ENCODE peak calls at places on chromosomes 4 and X, in eight cellular contexts. One of them, this sample, is unnamed.

GRCh38 chr4:2930821-2931764 is 32.1 kb downstream of the NOP14 start:
- DNase-seq in AG04450: no peak
- DNase-seq in upper lobe of right lung: peak; percentile 93
- DNase-seq in mammary epithelial cell: no peak
- DNase-seq in H9: peak; percentile 51
- DNase-seq in uterus: peak; percentile 22
- DNase-seq in neuronal stem cell: no peak
- DNase-seq in CD8-positive, alpha-beta memory T cell: no peak
- DNase-seq in this sample: no peak

GRCh38 chr4:181006509-181007290 is 1236.5 kb upstream of the TENM3 start:
- DNase-seq in H9: no peak
- DNase-seq in uterus: no peak
- DNase-seq in neuronal stem cell: no peak
- DNase-seq in upper lobe of right lung: no peak
- DNase-seq in CD8-positive, alpha-beta memory T cell: no peak
- DNase-seq in AG04450: no peak
- DNase-seq in mammary epithelial cell: no peak
- DNase-seq in this sample: no peak

GRCh38 chrX:8971116-8971515 is 62.8 kb downstream of the FAM9B start:
- DNase-seq in H9: no peak
- DNase-seq in uterus: no peak
- DNase-seq in AG04450: peak; percentile 26
- DNase-seq in mammary epithelial cell: peak; percentile 17
- DNase-seq in upper lobe of right lung: no peak
- DNase-seq in CD8-positive, alpha-beta memory T cell: no peak
- DNase-seq in neuronal stem cell: no peak
- DNase-seq in this sample: no peak

GRCh38 chrX:18833071-18833731 is 125.8 kb downstream of the PPEF1 start:
- DNase-seq in AG04450: no peak
- DNase-seq in upper lobe of right lung: no peak
- DNase-seq in mammary epithelial cell: no peak
- DNase-seq in neuronal stem cell: no peak
- DNase-seq in CD8-positive, alpha-beta memory T cell: no peak
- DNase-seq in uterus: peak; percentile 62
- DNase-seq in H9: no peak
- DNase-seq in this sample: no peak

GRCh38 chrX:102957751-102958150 is 20.7 kb downstream of the RAB40AL start:
- DNase-seq in AG04450: no peak
- DNase-seq in upper lobe of right lung: no peak
- DNase-seq in uterus: no peak
- DNase-seq in H9: no peak
- DNase-seq in CD8-positive, alpha-beta memory T cell: no peak
- DNase-seq in neuronal stem cell: no peak
- DNase-seq in mammary epithelial cell: no peak
- DNase-seq in this sample: no peak

GRCh38 chr4:35793045-35793722 is 451.1 kb downstream of the ARAP2 start:
- DNase-seq in AG04450: no peak
- DNase-seq in neuronal stem cell: no peak
- DNase-seq in H9: no peak
- DNase-seq in upper lobe of right lung: no peak
- DNase-seq in CD8-positive, alpha-beta memory T cell: no peak
- DNase-seq in uterus: no peak
- DNase-seq in mammary epithelial cell: no peak
- DNase-seq in this sample: no peak

GRCh38 chrX:49171752-49172279 is at the start of gene PLP2:
- DNase-seq in AG04450: no peak
- DNase-seq in mammary epithelial cell: peak; percentile 72
- DNase-seq in neuronal stem cell: no peak
- DNase-seq in upper lobe of right lung: peak; percentile 76
- DNase-seq in uterus: peak; percentile 65
- DNase-seq in H9: no peak
- DNase-seq in CD8-positive, alpha-beta memory T cell: peak; percentile 62
- DNase-seq in this sample: no peak

GRCh38 chrX:44431206-44431605 is 87.7 kb upstream of the EFHC2 start:
- DNase-seq in AG04450: no peak
- DNase-seq in H9: no peak
- DNase-seq in upper lobe of right lung: no peak
- DNase-seq in mammary epithelial cell: peak; percentile 81
- DNase-seq in uterus: no peak
- DNase-seq in CD8-positive, alpha-beta memory T cell: no peak
- DNase-seq in neuronal stem cell: no peak
- DNase-seq in this sample: no peak

GRCh38 chr4:151753056-151753455 is 7.8 kb downstream of the GATB start:
- DNase-seq in AG04450: no peak
- DNase-seq in upper lobe of right lung: no peak
- DNase-seq in uterus: no peak
- DNase-seq in H9: no peak
- DNase-seq in mammary epithelial cell: peak; percentile 91
- DNase-seq in neuronal stem cell: no peak
- DNase-seq in CD8-positive, alpha-beta memory T cell: no peak
- DNase-seq in this sample: no peak

GRCh38 chrX:20240201-20240600 is 26.5 kb downstream of the RPS6KA3 start:
- DNase-seq in AG04450: no peak
- DNase-seq in H9: no peak
- DNase-seq in neuronal stem cell: no peak
- DNase-seq in uterus: no peak
- DNase-seq in CD8-positive, alpha-beta memory T cell: no peak
- DNase-seq in mammary epithelial cell: no peak
- DNase-seq in upper lobe of right lung: no peak
- DNase-seq in this sample: no peak

GRCh38 chr4:3291411-3291968 is 1.3 kb upstream of the RGS12 start:
- DNase-seq in AG04450: no peak
- DNase-seq in neuronal stem cell: no peak
- DNase-seq in mammary epithelial cell: peak; percentile 54
- DNase-seq in uterus: no peak
- DNase-seq in CD8-positive, alpha-beta memory T cell: no peak
- DNase-seq in H9: peak; percentile 60
- DNase-seq in upper lobe of right lung: peak; percentile 81
- DNase-seq in this sample: no peak

GRCh38 chr4:7384003-7384928 is 50.5 kb downstream of the PSAPL1 start:
- DNase-seq in H9: peak; percentile 21
- DNase-seq in upper lobe of right lung: peak; percentile 34
- DNase-seq in mammary epithelial cell: no peak
- DNase-seq in AG04450: no peak
- DNase-seq in neuronal stem cell: no peak
- DNase-seq in uterus: peak; percentile 5
- DNase-seq in CD8-positive, alpha-beta memory T cell: no peak
- DNase-seq in this sample: no peak

GRCh38 chrX:102712216-102712966 is at the start of gene GPRASP2:
- DNase-seq in CD8-positive, alpha-beta memory T cell: no peak
- DNase-seq in H9: peak; percentile 58
- DNase-seq in uterus: peak; percentile 61
- DNase-seq in mammary epithelial cell: peak; percentile 24
- DNase-seq in AG04450: no peak
- DNase-seq in upper lobe of right lung: peak; percentile 76
- DNase-seq in neuronal stem cell: peak; percentile 57
- DNase-seq in this sample: no peak

DNA sequence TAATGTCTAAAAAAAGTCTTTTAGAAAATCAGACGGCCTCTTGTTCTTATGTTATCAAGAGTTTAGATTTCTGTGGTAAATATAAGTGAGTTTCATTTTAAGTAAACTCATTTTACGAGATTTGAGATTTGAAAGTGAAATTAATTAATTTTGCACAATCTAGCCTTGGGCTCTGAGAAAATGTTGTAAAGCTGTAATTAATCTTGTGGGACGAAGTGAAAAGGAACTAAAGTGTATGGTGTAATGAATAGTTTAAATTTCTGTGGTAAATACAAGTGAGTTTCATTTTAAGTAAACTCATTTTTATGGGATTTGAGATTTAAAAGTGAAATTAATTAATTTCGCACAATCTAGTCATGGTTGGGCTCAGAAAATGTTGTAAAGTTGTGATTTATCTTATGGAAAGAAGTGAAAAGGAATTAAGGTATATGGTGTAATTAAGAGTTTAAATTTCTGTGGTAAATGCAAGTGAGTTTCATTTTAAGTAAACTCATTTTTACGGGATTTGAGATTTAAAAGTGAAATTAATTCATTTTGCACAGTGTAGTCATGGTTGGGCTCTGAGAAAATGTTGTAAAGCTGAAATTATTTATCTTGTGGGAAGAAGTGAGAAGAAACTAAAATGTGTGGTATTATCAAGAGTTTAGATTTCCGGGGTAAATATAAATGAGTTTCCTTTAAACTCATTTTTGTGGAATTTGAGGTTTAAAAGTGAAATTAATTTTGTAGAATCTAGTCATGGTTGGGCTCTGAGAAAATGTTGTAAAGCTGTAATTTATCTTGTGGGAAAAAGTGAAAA is 1.6 kb downstream of the SCML1 start:
- DNase-seq in H9: no peak
- DNase-seq in neuronal stem cell: no peak
- DNase-seq in mammary epithelial cell: no peak
- DNase-seq in CD8-positive, alpha-beta memory T cell: no peak
- DNase-seq in uterus: no peak
- DNase-seq in AG04450: no peak
- DNase-seq in upper lobe of right lung: no peak
- DNase-seq in this sample: no peak
- H3K27me3 ChIP-seq in H9: no peaks in the 10 kb centered on the region
- H3K27me3 ChIP-seq in neuronal stem cell: no peaks in the 10 kb centered on the region
- H3K27me3 ChIP-seq in mammary epithelial cell: no peaks in the 10 kb centered on the region
- H3K27me3 ChIP-seq in CD8-positive, alpha-beta memory T cell: no peaks in the 10 kb centered on the region
- H3K27me3 ChIP-seq in uterus: no peaks in the 10 kb centered on the region
- H3K27me3 ChIP-seq in AG04450: no peaks in the 10 kb centered on the region
- H3K27me3 ChIP-seq in upper lobe of right lung: no peaks in the 10 kb centered on the region
- H3K27me3 ChIP-seq in this sample: no peaks in the 10 kb centered on the region

GRCh38 chrX:74853255-74853654 is 72.0 kb downstream of the NEXMIF start:
- DNase-seq in neuronal stem cell: no peak
- DNase-seq in H9: peak; percentile 37
- DNase-seq in AG04450: no peak
- DNase-seq in uterus: no peak
- DNase-seq in CD8-positive, alpha-beta memory T cell: no peak
- DNase-seq in mammary epithelial cell: no peak
- DNase-seq in upper lobe of right lung: no peak
- DNase-seq in this sample: no peak
- H3K9me3 ChIP-seq in neuronal stem cell: peaks cover 2% of the 10 kb centered on the region
- H3K9me3 ChIP-seq in H9: peaks cover 65% of the 10 kb centered on the region
- H3K9me3 ChIP-seq in AG04450: peaks cover 4% of the 10 kb centered on the region
- H3K9me3 ChIP-seq in uterus: no peaks in the 10 kb centered on the region
- H3K9me3 ChIP-seq in CD8-positive, alpha-beta memory T cell: no peaks in the 10 kb centered on the region
- H3K9me3 ChIP-seq in mammary epithelial cell: peaks cover 11% of the 10 kb centered on the region
- H3K9me3 ChIP-seq in upper lobe of right lung: no peaks in the 10 kb centered on the region
- H3K9me3 ChIP-seq in this sample: no peaks in the 10 kb centered on the region

GRCh38 chrX:640641-641040 is 10.1 kb downstream of the SHOX start:
- DNase-seq in H9: no peak
- DNase-seq in CD8-positive, alpha-beta memory T cell: no peak
- DNase-seq in upper lobe of right lung: no peak
- DNase-seq in AG04450: no peak
- DNase-seq in uterus: no peak
- DNase-seq in mammary epithelial cell: no peak
- DNase-seq in neuronal stem cell: no peak
- DNase-seq in this sample: no peak
- H3K27me3 ChIP-seq in H9: peaks cover 92% of the 10 kb centered on the region
- H3K27me3 ChIP-seq in CD8-positive, alpha-beta memory T cell: no peaks in the 10 kb centered on the region
- H3K27me3 ChIP-seq in upper lobe of right lung: peaks cover 68% of the 10 kb centered on the region
- H3K27me3 ChIP-seq in AG04450: no peaks in the 10 kb centered on the region
- H3K27me3 ChIP-seq in uterus: peaks cover 9% of the 10 kb centered on the region
- H3K27me3 ChIP-seq in mammary epithelial cell: peaks cover 18% of the 10 kb centered on the region
- H3K27me3 ChIP-seq in neuronal stem cell: peaks cover 92% of the 10 kb centered on the region
- H3K27me3 ChIP-seq in this sample: peaks cover 77% of the 10 kb centered on the region

GRCh38 chr4:273312-274017 is 31.8 kb downstream of the ZNF732 start:
- DNase-seq in CD8-positive, alpha-beta memory T cell: no peak
- DNase-seq in mammary epithelial cell: no peak
- DNase-seq in H9: no peak
- DNase-seq in neuronal stem cell: no peak
- DNase-seq in upper lobe of right lung: no peak
- DNase-seq in uterus: no peak
- DNase-seq in AG04450: no peak
- DNase-seq in this sample: no peak
- H3K9me3 ChIP-seq in CD8-positive, alpha-beta memory T cell: peaks cover 21% of the 10 kb centered on the region
- H3K9me3 ChIP-seq in mammary epithelial cell: peaks cover 47% of the 10 kb centered on the region
- H3K9me3 ChIP-seq in H9: peaks cover 41% of the 10 kb centered on the region
- H3K9me3 ChIP-seq in neuronal stem cell: peaks cover 88% of the 10 kb centered on the region
- H3K9me3 ChIP-seq in upper lobe of right lung: peaks cover 62% of the 10 kb centered on the region
- H3K9me3 ChIP-seq in uterus: peaks cover 8% of the 10 kb centered on the region
- H3K9me3 ChIP-seq in AG04450: peaks cover 9% of the 10 kb centered on the region
- H3K9me3 ChIP-seq in this sample: peaks cover 2% of the 10 kb centered on the region

DNA sequence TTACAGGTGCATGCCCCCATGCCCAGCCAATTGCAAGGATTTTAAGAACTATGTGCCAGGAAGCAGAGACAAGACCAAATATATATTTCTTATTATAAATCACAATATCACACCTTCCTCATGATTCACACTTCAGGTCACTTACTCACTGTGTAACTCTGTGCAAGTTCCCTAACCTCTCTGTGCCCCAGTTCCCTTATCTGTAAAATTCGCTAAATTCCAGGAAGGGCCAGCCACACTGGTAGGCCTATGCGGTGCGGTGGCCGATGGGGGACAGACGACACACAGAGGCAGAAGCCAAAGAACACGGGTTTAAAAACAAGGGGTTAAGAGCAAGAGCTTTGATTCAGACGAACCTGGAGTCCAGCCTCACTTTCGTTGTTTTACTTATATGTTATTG is 2.8 kb downstream of the TRIM2 start:
- DNase-seq in neuronal stem cell: no peak
- DNase-seq in uterus: no peak
- DNase-seq in H9: peak; percentile 50
- DNase-seq in CD8-positive, alpha-beta memory T cell: no peak
- DNase-seq in mammary epithelial cell: no peak
- DNase-seq in AG04450: no peak
- DNase-seq in upper lobe of right lung: no peak
- DNase-seq in this sample: no peak
- H3K27me3 ChIP-seq in neuronal stem cell: peaks cover 12% of the 10 kb centered on the region
- H3K27me3 ChIP-seq in uterus: no peaks in the 10 kb centered on the region
- H3K27me3 ChIP-seq in H9: no peaks in the 10 kb centered on the region
- H3K27me3 ChIP-seq in CD8-positive, alpha-beta memory T cell: no peaks in the 10 kb centered on the region
- H3K27me3 ChIP-seq in mammary epithelial cell: no peaks in the 10 kb centered on the region
- H3K27me3 ChIP-seq in AG04450: no peaks in the 10 kb centered on the region
- H3K27me3 ChIP-seq in upper lobe of right lung: no peaks in the 10 kb centered on the region
- H3K27me3 ChIP-seq in this sample: no peaks in the 10 kb centered on the region

DNA sequence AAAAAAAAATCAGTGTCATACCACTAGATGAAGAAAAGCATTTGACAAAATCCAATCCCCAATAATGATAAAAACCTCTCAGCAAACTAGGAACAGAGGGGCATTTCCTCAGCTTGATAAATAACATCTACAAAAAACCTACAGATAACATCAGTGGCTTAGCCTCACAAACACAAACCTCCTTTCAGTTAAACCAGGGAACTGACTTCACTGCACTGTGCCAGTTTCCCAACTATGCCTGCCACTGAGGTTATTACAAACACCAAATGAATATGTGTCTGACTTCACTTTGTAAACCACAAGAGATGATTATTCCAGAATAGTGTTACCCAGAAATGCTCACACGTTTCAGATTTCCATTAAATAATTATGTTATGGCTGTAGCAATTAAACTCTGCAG is 15.3 kb downstream of the MTMR8 start:
- DNase-seq in neuronal stem cell: no peak
- DNase-seq in AG04450: no peak
- DNase-seq in mammary epithelial cell: no peak
- DNase-seq in uterus: no peak
- DNase-seq in H9: no peak
- DNase-seq in upper lobe of right lung: no peak
- DNase-seq in CD8-positive, alpha-beta memory T cell: no peak
- DNase-seq in this sample: no peak
- H3K9me3 ChIP-seq in neuronal stem cell: peaks cover 4% of the 10 kb centered on the region
- H3K9me3 ChIP-seq in AG04450: no peaks in the 10 kb centered on the region
- H3K9me3 ChIP-seq in mammary epithelial cell: peaks cover 6% of the 10 kb centered on the region
- H3K9me3 ChIP-seq in uterus: no peaks in the 10 kb centered on the region
- H3K9me3 ChIP-seq in H9: peaks cover 49% of the 10 kb centered on the region
- H3K9me3 ChIP-seq in upper lobe of right lung: no peaks in the 10 kb centered on the region
- H3K9me3 ChIP-seq in CD8-positive, alpha-beta memory T cell: peaks cover 4% of the 10 kb centered on the region
- H3K9me3 ChIP-seq in this sample: no peaks in the 10 kb centered on the region